ENCODE peak calls at places on chromosomes 16 and 17, in five cellular contexts. O is K562, R is H1, D is HepG2, G is GM12878. Z is an unnamed sample.

GRCh38 chr16:17784073-17784472 is 313.3 kb upstream of the XYLT1 start:
- DNase-seq in O (peak), R (no peak), D (peak), G (no peak), Z (no peak)

GRCh38 chr16:78563905-78564304 is 464.5 kb downstream of the WWOX start:
- DNase-seq in O (no peak), R (no peak), D (no peak), G (no peak), Z (no peak)

GRCh38 chr17:43917348-43918025 is 10.2 kb upstream of the MPP2 start:
- DNase-seq in O (peak), R (peak), D (no peak), G (no peak), Z (no peak)

GRCh38 chr17:2214047-2214717 is 89.4 kb downstream of the SMG6 start:
- DNase-seq in O (peak), R (no peak), D (no peak), G (no peak), Z (no peak)

GRCh38 chr16:71354156-71354555 is 4.4 kb upstream of the CALB2 start:
- DNase-seq in O (no peak), R (no peak), D (no peak), G (no peak), Z (no peak)

GRCh38 chr17:40035162-40035559 is 19.0 kb downstream of the MED24 start:
- DNase-seq in O (peak), R (peak), D (no peak), G (no peak), Z (no peak)

GRCh38 chr16:27727941-27728340 is 178.0 kb downstream of the KATNIP start:
- DNase-seq in O (no peak), R (no peak), D (no peak), G (no peak), Z (no peak)

GRCh38 chr17:76530489-76530814 is 7.1 kb downstream of the CYGB start:
- DNase-seq in O (no peak), R (no peak), D (no peak), G (no peak), Z (no peak)

GRCh38 chr16:80084614-80085013 is 456.2 kb upstream of the DYNLRB2 start:
- DNase-seq in O (peak), R (peak), D (peak), G (no peak), Z (no peak)

GRCh38 chr17:75776399-75777242 is 8.0 kb upstream of the UNK start:
- DNase-seq in O (no peak), R (no peak), D (no peak), G (no peak), Z (no peak)

GRCh38 chr16:22207715-22208360 is 1.8 kb downstream of the EEF2K start:
- DNase-seq in O (no peak), R (no peak), D (no peak), G (no peak), Z (no peak)
- H3K4me3 ChIP-seq in O (peak), R (no peak), D (peak), G (peak), Z (peak)

GRCh38 chr16:4934591-4934990 is 2.4 kb downstream of the PPL start:
- DNase-seq in O (no peak), R (no peak), D (no peak), G (no peak), Z (no peak)

GRCh38 chr16:4936181-4936990 is 562 bp downstream of the PPL start:
- DNase-seq in O (peak), R (peak), D (no peak), G (no peak), Z (no peak)

GRCh38 chr16:4936991-4937781 is at the start of gene PPL:
- DNase-seq in O (peak), R (peak), D (peak), G (no peak), Z (peak)

GRCh38 chr16:4933871-4934395 is 3.0 kb downstream of the PPL start:
- DNase-seq in O (no peak), R (no peak), D (no peak), G (no peak), Z (no peak)

DNA sequence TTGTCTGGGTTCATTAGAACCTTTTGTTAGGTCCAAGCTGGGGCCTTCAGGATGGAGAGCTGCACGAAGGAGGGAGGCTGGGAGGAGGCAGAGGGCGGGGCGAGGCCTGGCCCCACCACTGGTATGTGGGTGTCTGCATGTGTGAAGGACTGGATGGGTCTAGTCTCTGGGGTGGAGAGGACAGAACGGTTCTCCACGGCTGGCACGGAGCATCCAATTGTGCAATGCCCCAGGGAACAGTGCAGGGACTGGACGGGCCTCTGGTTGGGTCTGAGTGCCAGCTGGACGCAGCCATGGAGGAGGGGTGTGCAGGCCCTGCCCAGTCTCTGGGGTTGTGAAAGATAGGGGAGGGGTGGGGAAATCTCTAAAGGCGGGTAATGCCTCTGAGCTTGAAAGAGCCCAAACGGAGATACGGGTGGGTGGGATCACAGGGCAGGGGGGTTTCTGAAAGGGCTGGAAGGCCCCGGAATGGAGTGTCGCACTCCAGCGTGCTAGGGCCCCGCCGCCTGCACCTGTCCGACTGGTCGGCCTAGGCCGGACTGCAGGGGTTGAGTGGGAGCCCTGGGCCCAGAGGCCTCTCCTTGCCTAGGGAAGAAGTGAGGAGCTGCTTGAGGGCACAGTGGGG is 1.6 kb downstream of the PPL start:
- DNase-seq in O (no peak), R (no peak), D (no peak), G (no peak), Z (no peak)
- TF ChIP-seq SP1 in O (no peak), R (no peak), D (no peak), G (no peak), Z (no peak)

GRCh38 chr16:53089434-53090270 is 34.9 kb downstream of the CHD9 start:
- DNase-seq in O (no peak), R (no peak), D (peak), G (no peak), Z (no peak)

GRCh38 chr16:53090591-53091507 is 36.1 kb downstream of the CHD9 start:
- DNase-seq in O (no peak), R (no peak), D (peak), G (peak), Z (no peak)

GRCh38 chr16:53093162-53093744 is 38.5 kb downstream of the CHD9 start:
- DNase-seq in O (no peak), R (no peak), D (no peak), G (no peak), Z (no peak)

GRCh38 chr16:53090271-53090590 is 35.4 kb downstream of the CHD9 start:
- DNase-seq in O (no peak), R (no peak), D (no peak), G (no peak), Z (no peak)

GRCh38 chr16:53091508-53092211 is 36.9 kb downstream of the CHD9 start:
- DNase-seq in O (no peak), R (no peak), D (no peak), G (peak), Z (no peak)
- TF ChIP-seq ZNF274 in O (no peak), R (no peak), D (no peak), G (no peak), Z (no peak)

DNA sequence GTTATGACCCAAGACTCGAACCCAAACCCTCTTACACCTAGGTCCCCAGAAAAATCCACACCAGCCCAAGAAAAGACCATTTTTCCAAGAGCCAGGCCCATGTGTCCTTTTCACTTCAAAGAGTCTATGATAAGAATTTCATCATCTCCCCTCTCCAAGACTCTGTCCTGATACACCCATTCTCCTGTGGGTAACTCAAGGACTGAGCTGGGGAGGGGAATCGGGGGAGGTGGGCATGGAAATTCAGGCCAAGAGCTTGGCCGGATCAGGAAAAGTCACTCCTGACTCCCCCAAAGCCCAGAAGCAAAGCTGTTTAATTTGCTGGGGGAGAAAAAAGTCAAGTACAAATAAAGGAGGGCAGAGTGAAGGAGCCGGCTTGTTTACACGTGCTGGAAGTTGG is 3.7 kb downstream of the ACLY start:
- DNase-seq in O (no peak), R (no peak), D (no peak), G (no peak), Z (no peak)
- H3K4me3 ChIP-seq in O (no peak), R (no peak), D (no peak), G (no peak), Z (no peak)